ENCODE peak calls at places on chromosomes 3 and 15, in four cellular contexts. One of them, this sample, is unnamed.
A peak's percentile ranks its signal among the peaks of the same experiment; 100 is the strongest.

GRCh38 chr3:53347261-53348064 is at the start of gene DCP1A:
- DNase-seq in neural crest cell: peak; percentile 96
- DNase-seq in natural killer cell treated with Interleukin-12 subunit alpha and Interleukin-12 subunit beta and Interleukin-15 and Interleukin-18, amount 100 ng/mL, for 72 hours: peak; percentile 97
- DNase-seq in effector memory CD4-positive, alpha-beta T cell: peak; percentile 92
- DNase-seq in this sample: peak; percentile 89

GRCh38 chr3:175469124-175469523 is 610.0 kb downstream of the NAALADL2 start:
- DNase-seq in neural crest cell: no peak
- DNase-seq in natural killer cell treated with Interleukin-12 subunit alpha and Interleukin-12 subunit beta and Interleukin-15 and Interleukin-18, amount 100 ng/mL, for 72 hours: no peak
- DNase-seq in effector memory CD4-positive, alpha-beta T cell: no peak
- DNase-seq in this sample: no peak

GRCh38 chr3:135084404-135084803 is 289.3 kb downstream of the EPHB1 start:
- DNase-seq in neural crest cell: no peak
- DNase-seq in natural killer cell treated with Interleukin-12 subunit alpha and Interleukin-12 subunit beta and Interleukin-15 and Interleukin-18, amount 100 ng/mL, for 72 hours: no peak
- DNase-seq in effector memory CD4-positive, alpha-beta T cell: no peak
- DNase-seq in this sample: no peak

GRCh38 chr15:39459538-39459937 is 121.3 kb upstream of the THBS1 start:
- DNase-seq in neural crest cell: no peak
- DNase-seq in natural killer cell treated with Interleukin-12 subunit alpha and Interleukin-12 subunit beta and Interleukin-15 and Interleukin-18, amount 100 ng/mL, for 72 hours: no peak
- DNase-seq in effector memory CD4-positive, alpha-beta T cell: no peak
- DNase-seq in this sample: no peak

GRCh38 chr3:50616003-50616769 is 765 bp upstream of the MAPKAPK3 start:
- DNase-seq in neural crest cell: peak; percentile 78
- DNase-seq in natural killer cell treated with Interleukin-12 subunit alpha and Interleukin-12 subunit beta and Interleukin-15 and Interleukin-18, amount 100 ng/mL, for 72 hours: peak; percentile 88
- DNase-seq in effector memory CD4-positive, alpha-beta T cell: peak; percentile 69
- DNase-seq in this sample: peak; percentile 69

GRCh38 chr3:9422712-9423424 is 25.5 kb downstream of the SETD5 start:
- DNase-seq in neural crest cell: peak; percentile 14
- DNase-seq in natural killer cell treated with Interleukin-12 subunit alpha and Interleukin-12 subunit beta and Interleukin-15 and Interleukin-18, amount 100 ng/mL, for 72 hours: no peak
- DNase-seq in effector memory CD4-positive, alpha-beta T cell: no peak
- DNase-seq in this sample: no peak

GRCh38 chr15:74787251-74788041 is 5.6 kb downstream of the CSK start:
- DNase-seq in neural crest cell: peak; percentile 58
- DNase-seq in natural killer cell treated with Interleukin-12 subunit alpha and Interleukin-12 subunit beta and Interleukin-15 and Interleukin-18, amount 100 ng/mL, for 72 hours: peak; percentile 96
- DNase-seq in effector memory CD4-positive, alpha-beta T cell: peak; percentile 92
- DNase-seq in this sample: peak; percentile 85

GRCh38 chr15:100350434-100351226 is 8.9 kb upstream of the ADAMTS17 start:
- DNase-seq in neural crest cell: no peak
- DNase-seq in natural killer cell treated with Interleukin-12 subunit alpha and Interleukin-12 subunit beta and Interleukin-15 and Interleukin-18, amount 100 ng/mL, for 72 hours: no peak
- DNase-seq in effector memory CD4-positive, alpha-beta T cell: no peak
- DNase-seq in this sample: no peak

GRCh38 chr3:114929971-114930732 is 216.9 kb downstream of the ZBTB20 start:
- DNase-seq in neural crest cell: no peak
- DNase-seq in natural killer cell treated with Interleukin-12 subunit alpha and Interleukin-12 subunit beta and Interleukin-15 and Interleukin-18, amount 100 ng/mL, for 72 hours: no peak
- DNase-seq in effector memory CD4-positive, alpha-beta T cell: no peak
- DNase-seq in this sample: no peak

GRCh38 chr15:63495343-63495742 is 9.1 kb upstream of the USP3 start:
- DNase-seq in neural crest cell: no peak
- DNase-seq in natural killer cell treated with Interleukin-12 subunit alpha and Interleukin-12 subunit beta and Interleukin-15 and Interleukin-18, amount 100 ng/mL, for 72 hours: no peak
- DNase-seq in effector memory CD4-positive, alpha-beta T cell: no peak
- DNase-seq in this sample: no peak

GRCh38 chr3:133124511-133124910 is 86.3 kb downstream of the TMEM108 start:
- DNase-seq in neural crest cell: no peak
- DNase-seq in natural killer cell treated with Interleukin-12 subunit alpha and Interleukin-12 subunit beta and Interleukin-15 and Interleukin-18, amount 100 ng/mL, for 72 hours: no peak
- DNase-seq in effector memory CD4-positive, alpha-beta T cell: no peak
- DNase-seq in this sample: no peak

GRCh38 chr3:136819784-136820640 is 1.1 kb downstream of the SLC35G2 start:
- DNase-seq in neural crest cell: peak; percentile 52
- DNase-seq in natural killer cell treated with Interleukin-12 subunit alpha and Interleukin-12 subunit beta and Interleukin-15 and Interleukin-18, amount 100 ng/mL, for 72 hours: no peak
- DNase-seq in effector memory CD4-positive, alpha-beta T cell: no peak
- DNase-seq in this sample: peak; percentile 26

GRCh38 chr3:170440346-170440745 is 21.7 kb downstream of the CLDN11 start:
- DNase-seq in neural crest cell: no peak
- DNase-seq in natural killer cell treated with Interleukin-12 subunit alpha and Interleukin-12 subunit beta and Interleukin-15 and Interleukin-18, amount 100 ng/mL, for 72 hours: no peak
- DNase-seq in effector memory CD4-positive, alpha-beta T cell: no peak
- DNase-seq in this sample: no peak

GRCh38 chr3:106206165-106206564 is 337.4 kb upstream of the CBLB start:
- DNase-seq in neural crest cell: no peak
- DNase-seq in natural killer cell treated with Interleukin-12 subunit alpha and Interleukin-12 subunit beta and Interleukin-15 and Interleukin-18, amount 100 ng/mL, for 72 hours: no peak
- DNase-seq in effector memory CD4-positive, alpha-beta T cell: no peak
- DNase-seq in this sample: no peak

GRCh38 chr3:170999737-171000242 is 26.7 kb downstream of the SLC2A2 start:
- DNase-seq in neural crest cell: no peak
- DNase-seq in natural killer cell treated with Interleukin-12 subunit alpha and Interleukin-12 subunit beta and Interleukin-15 and Interleukin-18, amount 100 ng/mL, for 72 hours: no peak
- DNase-seq in effector memory CD4-positive, alpha-beta T cell: no peak
- DNase-seq in this sample: no peak

GRCh38 chr3:44416031-44417030 is 61.1 kb downstream of the ZNF445 start:
- DNase-seq in neural crest cell: no peak
- DNase-seq in natural killer cell treated with Interleukin-12 subunit alpha and Interleukin-12 subunit beta and Interleukin-15 and Interleukin-18, amount 100 ng/mL, for 72 hours: no peak
- DNase-seq in effector memory CD4-positive, alpha-beta T cell: no peak
- DNase-seq in this sample: no peak

GRCh38 chr3:27976933-27977332 is 254.8 kb upstream of the EOMES start:
- DNase-seq in neural crest cell: no peak
- DNase-seq in natural killer cell treated with Interleukin-12 subunit alpha and Interleukin-12 subunit beta and Interleukin-15 and Interleukin-18, amount 100 ng/mL, for 72 hours: no peak
- DNase-seq in effector memory CD4-positive, alpha-beta T cell: no peak
- DNase-seq in this sample: no peak

GRCh38 chr3:48157950-48158376 is 30.3 kb downstream of the CDC25A start:
- DNase-seq in neural crest cell: peak; percentile 59
- DNase-seq in natural killer cell treated with Interleukin-12 subunit alpha and Interleukin-12 subunit beta and Interleukin-15 and Interleukin-18, amount 100 ng/mL, for 72 hours: no peak
- DNase-seq in effector memory CD4-positive, alpha-beta T cell: no peak
- DNase-seq in this sample: no peak

GRCh38 chr15:88841201-88841600 is 38.0 kb downstream of the ACAN start:
- DNase-seq in neural crest cell: no peak
- DNase-seq in natural killer cell treated with Interleukin-12 subunit alpha and Interleukin-12 subunit beta and Interleukin-15 and Interleukin-18, amount 100 ng/mL, for 72 hours: peak; percentile 39
- DNase-seq in effector memory CD4-positive, alpha-beta T cell: no peak
- DNase-seq in this sample: no peak

GRCh38 chr3:14393440-14394111 is 8.8 kb upstream of the SLC6A6 start:
- DNase-seq in neural crest cell: no peak
- DNase-seq in natural killer cell treated with Interleukin-12 subunit alpha and Interleukin-12 subunit beta and Interleukin-15 and Interleukin-18, amount 100 ng/mL, for 72 hours: peak; percentile 13
- DNase-seq in effector memory CD4-positive, alpha-beta T cell: no peak
- DNase-seq in this sample: no peak

GRCh38 chr3:17579289-17580031 is 163.0 kb downstream of the TBC1D5 start:
- DNase-seq in neural crest cell: no peak
- DNase-seq in natural killer cell treated with Interleukin-12 subunit alpha and Interleukin-12 subunit beta and Interleukin-15 and Interleukin-18, amount 100 ng/mL, for 72 hours: no peak
- DNase-seq in effector memory CD4-positive, alpha-beta T cell: no peak
- DNase-seq in this sample: no peak

GRCh38 chr15:101024111-101024695 is 105.0 kb downstream of the LRRK1 start:
- DNase-seq in neural crest cell: no peak
- DNase-seq in natural killer cell treated with Interleukin-12 subunit alpha and Interleukin-12 subunit beta and Interleukin-15 and Interleukin-18, amount 100 ng/mL, for 72 hours: no peak
- DNase-seq in effector memory CD4-positive, alpha-beta T cell: no peak
- DNase-seq in this sample: no peak

GRCh38 chr3:49237344-49237743 is 39.7 kb downstream of the C3orf62 start:
- DNase-seq in neural crest cell: no peak
- DNase-seq in natural killer cell treated with Interleukin-12 subunit alpha and Interleukin-12 subunit beta and Interleukin-15 and Interleukin-18, amount 100 ng/mL, for 72 hours: no peak
- DNase-seq in effector memory CD4-positive, alpha-beta T cell: no peak
- DNase-seq in this sample: no peak

GRCh38 chr3:18382760-18383369 is 42.3 kb downstream of the SATB1 start:
- DNase-seq in neural crest cell: no peak
- DNase-seq in natural killer cell treated with Interleukin-12 subunit alpha and Interleukin-12 subunit beta and Interleukin-15 and Interleukin-18, amount 100 ng/mL, for 72 hours: no peak
- DNase-seq in effector memory CD4-positive, alpha-beta T cell: no peak
- DNase-seq in this sample: no peak

GRCh38 chr3:127162947-127163645 is 29.8 kb upstream of the PRR23E start:
- DNase-seq in neural crest cell: peak; percentile 56
- DNase-seq in natural killer cell treated with Interleukin-12 subunit alpha and Interleukin-12 subunit beta and Interleukin-15 and Interleukin-18, amount 100 ng/mL, for 72 hours: no peak
- DNase-seq in effector memory CD4-positive, alpha-beta T cell: no peak
- DNase-seq in this sample: no peak

GRCh38 chr15:99345832-99346462 is 94.7 kb downstream of the LRRC28 start:
- DNase-seq in neural crest cell: no peak
- DNase-seq in natural killer cell treated with Interleukin-12 subunit alpha and Interleukin-12 subunit beta and Interleukin-15 and Interleukin-18, amount 100 ng/mL, for 72 hours: no peak
- DNase-seq in effector memory CD4-positive, alpha-beta T cell: no peak
- DNase-seq in this sample: no peak

GRCh38 chr3:45807133-45807532 is 10.8 kb upstream of the SLC6A20 start:
- DNase-seq in neural crest cell: no peak
- DNase-seq in natural killer cell treated with Interleukin-12 subunit alpha and Interleukin-12 subunit beta and Interleukin-15 and Interleukin-18, amount 100 ng/mL, for 72 hours: no peak
- DNase-seq in effector memory CD4-positive, alpha-beta T cell: no peak
- DNase-seq in this sample: no peak